ENCODE peak calls at places on chromosomes 16 and 17, in nine cellular contexts. G is HCT116, A is GM12878, Z is breast epithelium, J is prostate gland, T is H1, P is GM23338, M is Panc1, I is transverse colon. W is an unnamed sample.

GRCh38 chr16:27243725-27244362 is 24.7 kb downstream of the NSMCE1 start:
- DNase-seq in M (no peak), A (no peak), T (no peak), I (no peak), P (no peak), J (no peak), Z (no peak), G (no peak), W (no peak)

GRCh38 chr17:8479431-8479947 is 43.8 kb downstream of the NDEL1 start:
- DNase-seq in A (no peak), I (no peak), P (no peak), G (no peak), T (no peak), J (no peak), Z (peak), M (no peak), W (no peak)

GRCh38 chr17:70070297-70071027 is 4.6 kb upstream of the KCNJ16 start:
- DNase-seq in Z (no peak), T (no peak), I (no peak), A (no peak), M (no peak), J (no peak), G (no peak), P (no peak), W (no peak)

GRCh38 chr16:67967183-67967955 is 1.1 kb downstream of the SLC12A4 start:
- DNase-seq in J (no peak), Z (no peak), A (no peak), I (no peak), T (no peak), M (no peak), G (no peak), P (no peak), W (no peak)

GRCh38 chr17:80849119-80849518 is 142.5 kb upstream of the CHMP6 start:
- DNase-seq in J (no peak), M (no peak), G (no peak), Z (no peak), I (no peak), A (no peak), T (no peak), P (no peak), W (no peak)

GRCh38 chr17:76909971-76910760 is 42.0 kb downstream of the MGAT5B start:
- DNase-seq in J (peak), G (peak), P (peak), T (peak), M (no peak), I (peak), Z (peak), A (no peak), W (peak)

GRCh38 chr16:28821874-28822519 is 802 bp upstream of the ATXN2L start:
- DNase-seq in M (no peak), J (no peak), I (no peak), Z (no peak), A (no peak), G (no peak), P (no peak), T (no peak), W (no peak)

GRCh38 chr17:13513039-13513405 is 88.7 kb downstream of the HS3ST3A1 start:
- DNase-seq in Z (no peak), P (peak), T (no peak), I (no peak), M (no peak), A (no peak), J (no peak), G (no peak), W (no peak)

GRCh38 chr17:7549401-7550055 is 670 bp downstream of the TNFSF12 start:
- DNase-seq in A (no peak), Z (no peak), M (no peak), G (no peak), J (no peak), I (peak), P (no peak), T (no peak), W (peak)

GRCh38 chr17:59853168-59853918 is 39.4 kb downstream of the TUBD1 start:
- DNase-seq in P (peak), I (peak), A (no peak), M (peak), J (peak), G (no peak), Z (no peak), T (no peak), W (peak)

GRCh38 chr16:81533175-81533507 is 88.5 kb downstream of the CMIP start:
- DNase-seq in Z (no peak), T (no peak), M (no peak), G (no peak), A (no peak), J (no peak), I (no peak), P (no peak), W (no peak)

GRCh38 chr17:57939797-57940196 is 15.4 kb downstream of the CUEDC1 start:
- DNase-seq in M (no peak), J (no peak), G (no peak), A (peak), P (no peak), Z (no peak), T (no peak), I (peak), W (no peak)

GRCh38 chr16:71927383-71927782 is 32.1 kb downstream of the IST1 start:
- DNase-seq in M (no peak), P (no peak), I (peak), G (peak), T (no peak), J (peak), Z (peak), A (no peak), W (peak)

GRCh38 chr16:3212006-3212405 is 23.0 kb downstream of the ZNF200 start:
- DNase-seq in T (no peak), M (no peak), Z (no peak), J (no peak), G (no peak), A (no peak), P (no peak), I (no peak), W (no peak)

GRCh38 chr16:68707341-68708152 is 29.5 kb upstream of the CDH1 start:
- DNase-seq in I (peak), A (no peak), T (peak), G (peak), J (peak), P (peak), M (no peak), Z (peak), W (peak)

GRCh38 chr16:57066625-57067024 is 25.8 kb upstream of the CPNE2 start:
- DNase-seq in I (no peak), A (no peak), P (no peak), J (no peak), T (no peak), G (no peak), M (no peak), Z (no peak), W (no peak)

GRCh38 chr17:19727466-19728113 is 11.2 kb upstream of the SLC47A2 start:
- DNase-seq in G (no peak), A (no peak), T (no peak), I (peak), P (no peak), M (no peak), J (peak), Z (peak), W (no peak)

GRCh38 chr16:54936086-54936978 is 5.7 kb downstream of the IRX5 start:
- DNase-seq in M (no peak), J (peak), T (no peak), G (no peak), P (peak), I (no peak), Z (no peak), A (no peak), W (no peak)

GRCh38 chr17:78759203-78759968 is 22.7 kb downstream of the CYTH1 start:
- DNase-seq in I (peak), P (no peak), J (peak), M (no peak), T (no peak), G (no peak), Z (no peak), A (no peak), W (peak)

GRCh38 chr16:89563639-89564392 is 3.3 kb downstream of the RPL13 start:
- DNase-seq in Z (no peak), M (no peak), G (no peak), I (no peak), T (no peak), J (no peak), P (no peak), A (no peak), W (no peak)

GRCh38 chr17:65355246-65355645 is 206.2 kb downstream of the AXIN2 start:
- DNase-seq in G (no peak), M (no peak), Z (no peak), I (no peak), T (no peak), A (no peak), P (no peak), J (no peak), W (no peak)

GRCh38 chr17:60311936-60312335 is 80.0 kb downstream of the USP32 start:
- DNase-seq in P (no peak), A (no peak), J (no peak), T (no peak), G (no peak), Z (no peak), I (no peak), M (no peak), W (no peak)

GRCh38 chr16:82672676-82673075 is 45.9 kb downstream of the CDH13 start:
- DNase-seq in Z (no peak), J (no peak), I (no peak), G (no peak), A (no peak), T (no peak), M (no peak), P (no peak), W (no peak)

GRCh38 chr17:21283482-21284318 is 811 bp upstream of the MAP2K3 start:
- DNase-seq in A (no peak), I (peak), P (peak), G (peak), M (no peak), J (no peak), Z (no peak), T (no peak), W (peak)
- H3K27ac ChIP-seq in A (no peak), I (peak), P (no peak), G (peak), M (peak), J (peak), Z (peak), T (no peak), W (peak)

GRCh38 chr16:85912271-85912974 is 13.5 kb downstream of the IRF8 start:
- DNase-seq in G (no peak), M (no peak), A (no peak), P (no peak), Z (no peak), T (no peak), J (no peak), I (peak), W (no peak)
- TF ChIP-seq POLR2AphosphoS5 in G (no peak), M (no peak), A (no peak), P (no peak), Z (no peak), T (no peak), J (no peak), I (peak), W (no peak)

GRCh38 chr17:72715906-72716572 is 376.4 kb downstream of the SLC39A11 start:
- DNase-seq in Z (peak), M (peak), J (peak), P (no peak), G (peak), T (no peak), I (no peak), A (no peak), W (no peak)
- H3K27ac ChIP-seq in Z (peak), M (peak), J (peak), P (no peak), G (peak), T (no peak), I (no peak), A (no peak), W (no peak)

GRCh38 chr16:73058616-73059409 is 10.9 kb upstream of the ZFHX3 start:
- DNase-seq in I (no peak), P (peak), G (peak), A (no peak), T (no peak), J (no peak), Z (no peak), M (no peak), W (peak)
- TF ChIP-seq POLR2AphosphoS5 in I (no peak), P (no peak), G (no peak), A (no peak), T (no peak), J (peak), Z (no peak), M (no peak), W (no peak)

DNA sequence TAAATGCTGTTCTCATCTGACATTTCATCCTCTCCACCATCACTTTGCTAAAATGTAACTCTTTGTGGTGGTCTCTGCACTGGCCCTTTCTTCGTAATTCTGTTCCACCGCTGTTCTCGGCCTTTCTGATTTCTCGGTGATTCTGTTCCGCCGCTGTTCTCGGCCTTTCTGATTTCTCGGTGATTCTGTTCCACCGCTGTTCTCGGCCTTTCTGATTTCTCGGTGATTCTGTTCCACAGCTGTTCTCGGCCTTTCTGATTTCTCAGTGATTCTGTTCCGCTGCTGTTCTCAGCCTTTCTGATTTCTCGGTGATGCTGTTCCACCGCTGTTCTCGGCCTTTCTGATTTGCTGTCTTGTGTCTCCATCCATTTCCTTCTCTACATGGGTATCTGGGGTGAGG is 12.3 kb downstream of the FOXF1 start:
- DNase-seq in Z (no peak), J (no peak), G (no peak), P (no peak), T (no peak), M (no peak), I (no peak), A (no peak), W (no peak)
- H3K27ac ChIP-seq in Z (no peak), J (no peak), G (no peak), P (no peak), T (no peak), M (no peak), I (no peak), A (no peak), W (no peak)

GRCh38 chr16:65180986-65181710 is 59.3 kb upstream of the CDH11 start:
- DNase-seq in M (no peak), I (no peak), Z (no peak), T (no peak), A (no peak), P (no peak), G (no peak), J (no peak), W (no peak)

GRCh38 chr16:65185379-65185778 is 63.5 kb upstream of the CDH11 start:
- DNase-seq in T (no peak), P (no peak), G (no peak), Z (no peak), A (no peak), J (no peak), M (no peak), I (no peak), W (no peak)
- TF ChIP-seq POLR2AphosphoS5 in T (no peak), P (no peak), G (no peak), Z (no peak), A (no peak), J (no peak), M (no peak), I (peak), W (no peak)

GRCh38 chr17:32953883-32954282 is 25.9 kb downstream of the TMEM98 start:
- DNase-seq in G (no peak), M (no peak), A (no peak), P (no peak), Z (no peak), J (no peak), T (no peak), I (no peak), W (no peak)
- H3K27ac ChIP-seq in G (no peak), M (no peak), A (no peak), P (no peak), Z (no peak), J (no peak), T (no peak), I (peak), W (peak)

GRCh38 chr16:53091508-53092211 is 36.9 kb downstream of the CHD9 start:
- DNase-seq in G (no peak), T (no peak), M (no peak), Z (peak), P (peak), J (no peak), I (peak), A (peak), W (peak)

GRCh38 chr16:53089434-53090270 is 34.9 kb downstream of the CHD9 start:
- DNase-seq in Z (peak), I (no peak), T (no peak), G (no peak), A (no peak), J (peak), P (peak), M (no peak), W (no peak)

GRCh38 chr16:53093162-53093744 is 38.5 kb downstream of the CHD9 start:
- DNase-seq in G (no peak), T (no peak), J (no peak), A (no peak), I (no peak), Z (no peak), P (no peak), M (no peak), W (no peak)

GRCh38 chr16:53090271-53090590 is 35.4 kb downstream of the CHD9 start:
- DNase-seq in J (no peak), M (no peak), I (no peak), Z (no peak), A (no peak), P (no peak), T (no peak), G (no peak), W (no peak)

GRCh38 chr16:53090591-53091507 is 36.1 kb downstream of the CHD9 start:
- DNase-seq in I (peak), J (peak), P (no peak), M (no peak), A (peak), T (no peak), Z (peak), G (no peak), W (peak)
- TF ChIP-seq POLR2AphosphoS5 in I (peak), J (peak), P (no peak), M (no peak), A (no peak), T (no peak), Z (peak), G (no peak), W (peak)

GRCh38 chr17:44759916-44760243 is 1.1 kb downstream of the ADAM11 start:
- DNase-seq in I (no peak), M (no peak), T (no peak), A (no peak), Z (no peak), J (no peak), G (no peak), P (no peak), W (no peak)
- H3K27ac ChIP-seq in I (no peak), M (no peak), T (no peak), A (no peak), Z (no peak), J (no peak), G (peak), P (no peak), W (no peak)

GRCh38 chr16:20734056-20734455 is 7.6 kb downstream of the THUMPD1 start:
- DNase-seq in I (no peak), J (no peak), G (no peak), A (no peak), P (no peak), T (no peak), M (no peak), Z (no peak), W (no peak)

GRCh38 chr16:20740007-20740883 is 1.4 kb downstream of the THUMPD1 start:
- DNase-seq in M (no peak), Z (no peak), J (peak), A (no peak), I (no peak), G (no peak), P (peak), T (no peak), W (no peak)

GRCh38 chr16:20740901-20741491 is 622 bp downstream of the THUMPD1 start:
- DNase-seq in J (peak), G (peak), M (peak), Z (peak), A (peak), P (peak), T (peak), I (peak), W (peak)

GRCh38 chr16:20734782-20735181 is 6.8 kb downstream of the THUMPD1 start:
- DNase-seq in M (no peak), G (no peak), T (no peak), Z (no peak), A (no peak), J (no peak), I (no peak), P (no peak), W (no peak)

DNA sequence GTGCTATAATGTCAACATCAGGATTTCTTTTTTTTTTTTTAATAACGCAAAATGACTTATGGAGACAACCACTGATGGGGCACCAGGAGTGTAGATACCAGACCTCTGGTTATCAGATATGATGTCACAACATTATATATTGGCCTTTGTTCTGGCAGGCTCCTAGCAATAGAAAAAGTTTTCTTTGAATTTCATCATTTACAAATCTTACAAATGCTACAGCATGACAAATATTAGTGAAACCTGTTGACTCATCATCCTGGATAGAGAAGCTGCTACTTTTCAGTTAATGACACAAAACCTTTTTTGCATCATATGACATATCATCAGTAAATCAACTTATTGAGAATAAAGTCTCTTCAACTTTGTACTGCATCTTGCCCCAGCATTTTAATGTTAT is 6.1 kb downstream of the THUMPD1 start:
- DNase-seq in J (no peak), I (no peak), M (no peak), A (no peak), T (no peak), P (no peak), Z (no peak), G (no peak), W (no peak)
- TF ChIP-seq POLR2AphosphoS5 in J (no peak), I (no peak), M (no peak), A (no peak), T (no peak), P (no peak), Z (no peak), G (no peak), W (no peak)

W was measured in stomach.